ENCODE peak calls at places on chromosome 5, in ten cellular contexts. M is left lung, K is fibroblast of pulmonary artery, F is Calu3, Q is uterus, H is stomach, Z is progenitor cell of endocrine pancreas, X is GM13977, W is IMR-90, B is ovary. O is an unnamed sample.

GRCh38 chr5:31291323-31291854 is 97.9 kb downstream of the CDH6 start:
- DNase-seq in M (no peak), K (peak), F (no peak), Q (no peak), H (no peak), Z (no peak), X (no peak), W (no peak), B (no peak), O (no peak)

GRCh38 chr5:168114444-168115017 is 176.9 kb upstream of the WWC1 start:
- DNase-seq in M (peak), K (peak), F (peak), Q (no peak), H (peak), Z (peak), X (peak), W (peak), B (no peak), O (peak)

GRCh38 chr5:39138892-39139291 is 64.7 kb upstream of the RICTOR start:
- DNase-seq in M (no peak), K (peak), F (no peak), Q (no peak), H (no peak), Z (no peak), X (no peak), W (peak), B (no peak), O (no peak)

GRCh38 chr5:99020698-99021048 is 91.9 kb upstream of the CHD1 start:
- DNase-seq in M (no peak), K (no peak), F (no peak), Q (no peak), H (no peak), Z (no peak), X (no peak), W (no peak), B (no peak), O (no peak)

GRCh38 chr5:72517961-72518690 is 10.9 kb upstream of the ZNF366 start:
- DNase-seq in M (peak), K (no peak), F (no peak), Q (no peak), H (peak), Z (no peak), X (no peak), W (no peak), B (no peak), O (no peak)

GRCh38 chr5:77606279-77606678 is 32.2 kb downstream of the OTP start:
- DNase-seq in M (no peak), K (no peak), F (no peak), Q (no peak), H (no peak), Z (no peak), X (no peak), W (no peak), B (no peak), O (no peak)

GRCh38 chr5:96336351-96336985 is 96.6 kb downstream of the PCSK1 start:
- DNase-seq in M (peak), K (peak), F (peak), Q (peak), H (peak), Z (peak), X (peak), W (peak), B (no peak), O (no peak)

GRCh38 chr5:45568813-45569212 is 127.4 kb downstream of the HCN1 start:
- DNase-seq in M (no peak), K (no peak), F (no peak), Q (no peak), H (no peak), Z (no peak), X (no peak), W (no peak), B (no peak), O (no peak)

GRCh38 chr5:139849501-139849900 is 53.9 kb downstream of the PSD2 start:
- DNase-seq in M (no peak), K (no peak), F (no peak), Q (no peak), H (no peak), Z (no peak), X (no peak), W (no peak), B (no peak), O (no peak)

GRCh38 chr5:134005415-134006118 is 792 bp upstream of the VDAC1 start:
- DNase-seq in M (peak), K (no peak), F (peak), Q (no peak), H (peak), Z (no peak), X (peak), W (no peak), B (peak), O (no peak)

GRCh38 chr5:11234501-11234911 is 473.5 kb upstream of the DAP start:
- DNase-seq in M (no peak), K (no peak), F (no peak), Q (peak), H (no peak), Z (no peak), X (no peak), W (no peak), B (no peak), O (no peak)

GRCh38 chr5:119743927-119744326 is 114.6 kb downstream of the FAM170A start:
- DNase-seq in M (no peak), K (peak), F (peak), Q (no peak), H (no peak), Z (no peak), X (peak), W (peak), B (no peak), O (no peak)

GRCh38 chr5:54669285-54669684 is 151.7 kb downstream of the SNX18 start:
- DNase-seq in M (no peak), K (peak), F (no peak), Q (no peak), H (no peak), Z (no peak), X (no peak), W (peak), B (no peak), O (no peak)

GRCh38 chr5:131212471-131213021 is 41.8 kb downstream of the LYRM7 start:
- DNase-seq in M (no peak), K (no peak), F (no peak), Q (no peak), H (no peak), Z (no peak), X (peak), W (no peak), B (no peak), O (no peak)

GRCh38 chr5:84870369-84870768 is 485.7 kb upstream of the EDIL3 start:
- DNase-seq in M (no peak), K (no peak), F (no peak), Q (no peak), H (no peak), Z (no peak), X (no peak), W (no peak), B (no peak), O (no peak)

GRCh38 chr5:54344653-54345052 is 34.3 kb upstream of the ARL15 start:
- DNase-seq in M (no peak), K (no peak), F (no peak), Q (no peak), H (peak), Z (no peak), X (no peak), W (no peak), B (no peak), O (no peak)

GRCh38 chr5:154712518-154713437 is 42.4 kb upstream of the LARP1 start:
- DNase-seq in M (peak), K (no peak), F (peak), Q (no peak), H (peak), Z (peak), X (no peak), W (no peak), B (no peak), O (no peak)

GRCh38 chr5:639584-640213 is 27.6 kb downstream of the CEP72 start:
- DNase-seq in M (no peak), K (no peak), F (no peak), Q (no peak), H (no peak), Z (no peak), X (no peak), W (no peak), B (peak), O (no peak)

GRCh38 chr5:51201024-51201423 is 182.2 kb upstream of the ISL1 start:
- DNase-seq in M (no peak), K (no peak), F (no peak), Q (no peak), H (no peak), Z (no peak), X (no peak), W (no peak), B (no peak), O (no peak)

GRCh38 chr5:59600998-59601397 is 292.5 kb downstream of the PDE4D start:
- DNase-seq in M (no peak), K (no peak), F (no peak), Q (no peak), H (no peak), Z (no peak), X (no peak), W (no peak), B (no peak), O (no peak)

GRCh38 chr5:170655476-170655875 is 128.0 kb upstream of the GABRP start:
- DNase-seq in M (no peak), K (no peak), F (no peak), Q (no peak), H (no peak), Z (no peak), X (no peak), W (no peak), B (no peak), O (no peak)

GRCh38 chr5:4862500-4862899 is 277.6 kb upstream of the ADAMTS16 start:
- DNase-seq in M (no peak), K (peak), F (no peak), Q (no peak), H (no peak), Z (no peak), X (peak), W (peak), B (no peak), O (no peak)

GRCh38 chr5:176543428-176544182 is 5.5 kb upstream of the CDHR2 start:
- DNase-seq in M (peak), K (peak), F (peak), Q (peak), H (peak), Z (peak), X (peak), W (no peak), B (peak), O (peak)

GRCh38 chr5:22693125-22693524 is 160.0 kb downstream of the CDH12 start:
- DNase-seq in M (no peak), K (no peak), F (no peak), Q (no peak), H (no peak), Z (no peak), X (no peak), W (no peak), B (no peak), O (no peak)

GRCh38 chr5:32388429-32389111 is 56.0 kb downstream of the ZFR start:
- DNase-seq in M (no peak), K (peak), F (no peak), Q (no peak), H (no peak), Z (no peak), X (no peak), W (peak), B (no peak), O (no peak)

GRCh38 chr5:134642931-134643530 is 5.6 kb upstream of the SEC24A start:
- DNase-seq in M (no peak), K (no peak), F (no peak), Q (no peak), H (no peak), Z (no peak), X (peak), W (no peak), B (no peak), O (no peak)

GRCh38 chr5:9395736-9396135 is 150.1 kb downstream of the SEMA5A start:
- DNase-seq in M (no peak), K (no peak), F (no peak), Q (no peak), H (no peak), Z (no peak), X (no peak), W (peak), B (no peak), O (no peak)

GRCh38 chr5:180215738-180216630 is 7.0 kb upstream of the RASGEF1C start:
- DNase-seq in M (no peak), K (no peak), F (no peak), Q (no peak), H (no peak), Z (no peak), X (no peak), W (no peak), B (no peak), O (no peak)

GRCh38 chr5:14239951-14240350 is 96.8 kb downstream of the TRIO start:
- DNase-seq in M (no peak), K (no peak), F (no peak), Q (no peak), H (no peak), Z (no peak), X (no peak), W (no peak), B (no peak), O (no peak)

GRCh38 chr5:52811067-52811749 is 23.5 kb downstream of the ITGA1 start:
- DNase-seq in M (no peak), K (peak), F (peak), Q (no peak), H (no peak), Z (no peak), X (no peak), W (peak), B (no peak), O (no peak)

GRCh38 chr5:41291323-41291722 is 78.0 kb upstream of the C6 start:
- DNase-seq in M (no peak), K (no peak), F (no peak), Q (no peak), H (no peak), Z (no peak), X (no peak), W (no peak), B (no peak), O (no peak)

GRCh38 chr5:155094455-155094854 is 80.9 kb downstream of the KIF4B start:
- DNase-seq in M (no peak), K (no peak), F (no peak), Q (no peak), H (no peak), Z (no peak), X (no peak), W (no peak), B (no peak), O (no peak)

GRCh38 chr5:2998106-2998505 is 246.6 kb upstream of the IRX2 start:
- DNase-seq in M (no peak), K (no peak), F (no peak), Q (no peak), H (no peak), Z (no peak), X (no peak), W (no peak), B (no peak), O (no peak)

GRCh38 chr5:82150562-82150961 is 127.6 kb downstream of the RPS23 start:
- DNase-seq in M (no peak), K (no peak), F (no peak), Q (no peak), H (no peak), Z (no peak), X (no peak), W (no peak), B (no peak), O (no peak)

GRCh38 chr5:80608730-80609129 is 38.6 kb upstream of the ANKRD34B start:
- DNase-seq in M (no peak), K (no peak), F (no peak), Q (no peak), H (no peak), Z (no peak), X (no peak), W (no peak), B (no peak), O (no peak)

GRCh38 chr5:172380261-172380991 is 73.9 kb downstream of the SH3PXD2B start:
- DNase-seq in M (no peak), K (no peak), F (no peak), Q (no peak), H (no peak), Z (no peak), X (no peak), W (peak), B (no peak), O (no peak)

GRCh38 chr5:120644516-120644915 is 180.4 kb downstream of the PRR16 start:
- DNase-seq in M (no peak), K (peak), F (no peak), Q (no peak), H (no peak), Z (no peak), X (no peak), W (no peak), B (no peak), O (no peak)

GRCh38 chr5:15243301-15244020 is 256.5 kb upstream of the FBXL7 start:
- DNase-seq in M (no peak), K (no peak), F (no peak), Q (no peak), H (no peak), Z (no peak), X (no peak), W (no peak), B (no peak), O (no peak)

GRCh38 chr5:72552041-72552557 is 44.9 kb upstream of the ZNF366 start:
- DNase-seq in M (no peak), K (peak), F (no peak), Q (no peak), H (no peak), Z (no peak), X (no peak), W (peak), B (no peak), O (no peak)

GRCh38 chr5:128338649-128339048 is 199.4 kb downstream of the FBN2 start:
- DNase-seq in M (no peak), K (no peak), F (no peak), Q (no peak), H (no peak), Z (no peak), X (no peak), W (no peak), B (no peak), O (no peak)
- TF ChIP-seq CTCF in M (no peak), K (no peak), F (no peak), Q (no peak), H (no peak), Z (no peak), X (no peak), W (no peak), B (no peak), O (no peak)

DNA sequence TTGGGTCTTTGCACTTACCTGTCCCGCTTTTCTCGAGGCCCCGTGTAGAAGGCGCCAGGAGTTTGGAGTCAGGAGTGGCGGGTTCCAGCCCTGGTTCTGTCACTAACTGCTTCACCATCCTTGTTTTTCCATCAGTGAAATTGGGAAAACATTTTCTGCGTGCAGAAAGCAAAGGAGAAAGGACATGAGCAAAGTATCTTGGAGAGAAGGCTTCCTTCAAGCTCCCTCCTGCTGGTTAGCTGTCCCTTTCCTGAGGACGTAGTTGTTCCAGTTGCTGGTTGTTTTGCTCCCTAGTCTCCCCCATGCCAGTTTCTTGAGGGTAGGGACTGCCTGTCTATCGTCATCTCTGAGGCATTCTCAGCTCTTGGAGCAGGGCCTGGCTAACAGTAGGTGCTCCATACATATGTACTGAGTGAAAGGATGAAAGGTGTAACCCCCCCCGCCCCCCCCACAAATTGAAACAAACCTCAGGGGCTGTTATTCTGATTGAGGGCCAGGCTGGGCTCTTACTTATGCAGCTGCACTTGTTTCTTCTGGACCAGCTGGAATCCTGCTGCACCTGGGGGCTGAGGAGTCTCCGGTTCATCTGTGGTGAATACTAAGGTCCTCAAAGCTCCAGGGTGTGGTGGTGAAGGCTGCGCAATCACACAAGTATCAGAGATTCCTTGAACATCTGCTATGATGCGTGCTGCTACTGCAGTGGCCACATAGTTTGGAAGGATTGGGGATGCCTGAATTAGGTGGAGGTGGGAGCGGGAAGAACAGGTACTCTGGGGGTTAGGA is 1.0 kb downstream of the SMIM3 start:
- DNase-seq in M (no peak), K (no peak), F (no peak), Q (no peak), H (no peak), Z (no peak), X (peak), W (peak), B (no peak), O (no peak)
- TF ChIP-seq CTCF in M (no peak), K (no peak), F (no peak), Q (no peak), H (no peak), Z (no peak), X (no peak), W (no peak), B (no peak), O (no peak)

GRCh38 chr5:148842161-148842560 is 15.8 kb downstream of the ADRB2 start:
- DNase-seq in M (no peak), K (no peak), F (no peak), Q (no peak), H (no peak), Z (no peak), X (no peak), W (no peak), B (no peak), O (no peak)

GRCh38 chr5:148841519-148841918 is 15.1 kb downstream of the ADRB2 start:
- DNase-seq in M (no peak), K (no peak), F (no peak), Q (no peak), H (no peak), Z (no peak), X (no peak), W (no peak), B (no peak), O (no peak)

GRCh38 chr5:148843510-148844318 is 17.3 kb downstream of the ADRB2 start:
- DNase-seq in M (no peak), K (peak), F (no peak), Q (no peak), H (no peak), Z (no peak), X (no peak), W (peak), B (no peak), O (no peak)

GRCh38 chr5:148846930-148847329 is 20.5 kb downstream of the ADRB2 start:
- DNase-seq in M (no peak), K (no peak), F (no peak), Q (no peak), H (no peak), Z (no peak), X (no peak), W (peak), B (no peak), O (no peak)

DNA sequence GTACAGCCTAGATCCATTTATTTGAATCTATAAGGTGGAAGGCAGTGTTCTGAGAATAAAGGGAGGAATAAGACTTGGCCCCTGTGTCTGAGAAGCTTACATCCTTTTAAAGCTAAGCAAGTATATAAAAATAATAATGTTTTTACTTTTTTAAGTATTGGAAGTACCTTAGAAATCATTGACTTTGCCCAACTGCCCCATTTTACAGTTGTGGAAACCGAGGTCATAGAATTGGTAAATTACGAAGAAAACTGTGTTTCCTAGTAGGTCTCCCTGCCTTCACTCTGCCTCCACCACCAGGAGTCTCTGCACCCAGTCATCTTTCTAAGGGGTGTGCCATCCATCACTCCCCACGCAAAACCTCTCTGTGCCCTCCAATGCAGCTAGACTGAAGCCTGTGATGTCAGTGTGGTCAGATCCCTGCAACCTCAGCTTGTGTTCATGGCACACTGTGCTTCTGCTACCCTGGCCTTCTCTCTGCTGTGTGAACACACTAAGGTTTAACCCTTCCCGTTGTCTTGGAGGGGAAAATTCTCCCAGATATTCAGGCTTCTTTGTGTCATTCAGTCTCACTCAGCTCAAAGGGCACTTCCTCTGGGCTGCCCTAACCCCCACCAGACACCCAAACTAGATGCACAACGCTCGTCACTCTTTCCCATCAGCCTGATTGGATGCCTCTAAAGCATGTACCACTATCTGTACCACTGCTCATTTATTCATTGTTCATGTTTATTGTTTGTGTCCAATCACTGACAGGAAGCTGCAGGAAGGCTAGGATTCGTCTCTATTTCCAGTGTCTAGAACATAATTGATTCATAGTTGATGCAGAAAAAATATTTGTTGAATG is 18.2 kb downstream of the ADRB2 start:
- DNase-seq in M (no peak), K (no peak), F (no peak), Q (no peak), H (no peak), Z (no peak), X (no peak), W (peak), B (no peak), O (peak)
- TF ChIP-seq CTCF in M (no peak), K (no peak), F (no peak), Q (no peak), H (no peak), Z (no peak), X (no peak), W (no peak), B (no peak), O (peak)

GRCh38 chr5:75681125-75681830 is 36.0 kb downstream of the POC5 start:
- DNase-seq in M (no peak), K (peak), F (no peak), Q (no peak), H (no peak), Z (no peak), X (peak), W (peak), B (no peak), O (no peak)
- TF ChIP-seq CTCF in M (peak), K (peak), F (peak), Q (peak), H (peak), Z (peak), X (peak), W (peak), B (peak), O (peak)